ENCODE peak calls at places on chromosomes 12 and 14, in ten cellular contexts. F is neuronal stem cell; Q is suprapubic skin; S is lower lobe of right lung; D is astrocyte; N is OCI-LY7; I is ascending aorta; C is SK-N-SH; G is CD8-positive, alpha-beta memory T cell; U is colonic mucosa. B is an unnamed sample.

GRCh38 chr12:57896139-57896436 is 45.3 kb upstream of the ATP23 start:
- DNase-seq in F (no peak), Q (no peak), S (no peak), D (no peak), N (peak; percentile 47), I (no peak), C (no peak), G (peak; percentile 27), U (peak; percentile 31), B (peak; percentile 51)

GRCh38 chr12:47825239-47825639 is 5.5 kb upstream of the HDAC7 start:
- DNase-seq in F (no peak), Q (no peak), S (peak; percentile 78), D (no peak), N (no peak), I (peak; percentile 84), C (no peak), G (no peak), U (no peak), B (peak; percentile 15)

GRCh38 chr12:54546511-54546910 is 2.9 kb upstream of the PDE1B start:
- DNase-seq in F (no peak), Q (no peak), S (no peak), D (no peak), N (no peak), I (no peak), C (no peak), G (no peak), U (no peak), B (no peak)

GRCh38 chr14:100440207-100440631 is 117.1 kb downstream of the SLC25A47 start:
- DNase-seq in F (peak; percentile 56), Q (no peak), S (peak; percentile 84), D (peak; percentile 80), N (peak; percentile 32), I (no peak), C (peak; percentile 66), G (peak; percentile 38), U (peak; percentile 84), B (peak; percentile 78)

GRCh38 chr12:7678744-7679143 is 13.0 kb upstream of the APOBEC1 start:
- DNase-seq in F (no peak), Q (no peak), S (no peak), D (no peak), N (no peak), I (no peak), C (no peak), G (no peak), U (no peak), B (no peak)

GRCh38 chr12:15528666-15529065 is 206.4 kb downstream of the PTPRO start:
- DNase-seq in F (no peak), Q (no peak), S (no peak), D (no peak), N (no peak), I (no peak), C (no peak), G (no peak), U (no peak), B (no peak)

GRCh38 chr14:33592298-33592697 is 358.6 kb downstream of the EGLN3 start:
- DNase-seq in F (no peak), Q (no peak), S (no peak), D (peak; percentile 74), N (no peak), I (no peak), C (no peak), G (no peak), U (no peak), B (peak; percentile 16)

GRCh38 chr12:75975692-75976091 is 55.9 kb downstream of the PHLDA1 start:
- DNase-seq in F (no peak), Q (no peak), S (no peak), D (no peak), N (no peak), I (no peak), C (no peak), G (no peak), U (no peak), B (no peak)

GRCh38 chr12:3224530-3224903 is 147.3 kb downstream of the TSPAN9 start:
- DNase-seq in F (no peak), Q (no peak), S (no peak), D (no peak), N (no peak), I (no peak), C (peak; percentile 69), G (no peak), U (no peak), B (no peak)

GRCh38 chr12:110329710-110330109 is 48.7 kb downstream of the ATP2A2 start:
- DNase-seq in F (no peak), Q (no peak), S (no peak), D (no peak), N (no peak), I (no peak), C (no peak), G (no peak), U (no peak), B (no peak)

GRCh38 chr12:110333201-110333600 is 52.2 kb downstream of the ATP2A2 start:
- DNase-seq in F (no peak), Q (no peak), S (no peak), D (no peak), N (no peak), I (no peak), C (no peak), G (no peak), U (no peak), B (no peak)

GRCh38 chr12:110335481-110336045 is 54.5 kb downstream of the ATP2A2 start:
- DNase-seq in F (no peak), Q (no peak), S (no peak), D (no peak), N (no peak), I (peak; percentile 27), C (no peak), G (no peak), U (no peak), B (no peak)

GRCh38 chr12:110330544-110330943 is 49.5 kb downstream of the ATP2A2 start:
- DNase-seq in F (no peak), Q (no peak), S (no peak), D (peak; percentile 39), N (no peak), I (no peak), C (no peak), G (no peak), U (no peak), B (peak; percentile 60)

DNA sequence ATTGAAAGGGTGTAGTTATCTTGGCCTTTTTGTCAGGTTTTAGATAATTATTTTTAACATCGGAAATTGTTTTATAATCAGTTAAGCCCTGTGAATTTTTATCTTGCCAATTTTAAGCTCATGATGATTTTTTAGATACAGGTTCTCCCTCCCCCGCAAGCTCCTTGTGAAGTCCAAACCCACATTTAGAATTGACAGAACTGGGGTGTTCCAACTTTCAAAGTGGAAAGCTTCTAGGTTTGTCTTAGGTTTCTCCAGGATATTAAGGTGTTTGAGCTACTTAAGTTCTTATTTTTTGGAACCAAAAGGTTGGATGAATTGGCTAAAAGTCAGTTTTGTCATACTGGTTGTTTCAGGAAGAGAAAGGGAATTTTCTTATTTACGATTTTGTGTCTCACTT is 49.1 kb downstream of the ATP2A2 start:
- DNase-seq in F (no peak), Q (no peak), S (no peak), D (no peak), N (no peak), I (no peak), C (no peak), G (no peak), U (no peak), B (no peak)
- H3K36me3 ChIP-seq in F (peaks cover 98% of the 10 kb centered on the region), Q (peaks cover 84% of the 10 kb centered on the region), S (peaks cover 98% of the 10 kb centered on the region), D (peaks cover 73% of the 10 kb centered on the region), N (peaks cover 98% of the 10 kb centered on the region), I (peaks cover 76% of the 10 kb centered on the region), C (peaks cover 84% of the 10 kb centered on the region), G (peaks cover 58% of the 10 kb centered on the region), U (peaks cover 46% of the 10 kb centered on the region), B (peaks cover 94% of the 10 kb centered on the region)

DNA sequence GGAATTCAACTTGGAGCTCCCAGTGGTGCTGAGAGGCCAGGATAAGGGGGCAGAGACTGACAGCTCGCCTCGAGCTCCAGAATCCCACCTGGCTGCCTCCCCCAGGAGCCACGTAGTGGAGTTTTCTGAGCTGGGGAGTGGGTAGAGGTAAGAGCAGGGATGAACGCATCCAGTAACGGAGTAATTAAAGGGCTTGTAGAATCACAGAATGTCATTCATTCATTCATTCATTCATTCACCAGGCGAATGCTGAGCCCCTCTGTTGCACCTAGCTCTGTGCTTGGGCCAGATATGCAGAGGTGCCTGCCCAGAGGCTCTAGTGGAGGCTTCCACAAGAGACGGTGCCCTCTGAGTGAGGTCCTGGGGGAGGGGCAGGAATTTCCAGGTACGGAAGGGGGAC is 8.1 kb downstream of the FAM181A start:
- DNase-seq in F (no peak), Q (no peak), S (no peak), D (no peak), N (no peak), I (no peak), C (no peak), G (no peak), U (no peak), B (no peak)
- H3K36me3 ChIP-seq in F (peaks cover under 1% of the 10 kb centered on the region), Q (no peaks in the 10 kb centered on the region), S (no peaks in the 10 kb centered on the region), D (no peaks in the 10 kb centered on the region), N (peaks cover 43% of the 10 kb centered on the region), I (peaks cover 51% of the 10 kb centered on the region), C (no peaks in the 10 kb centered on the region), G (no peaks in the 10 kb centered on the region), U (no peaks in the 10 kb centered on the region), B (no peaks in the 10 kb centered on the region)

GRCh38 chr14:95096476-95096875 is 60.9 kb downstream of the DICER1 start:
- DNase-seq in F (no peak), Q (no peak), S (no peak), D (no peak), N (no peak), I (no peak), C (no peak), G (no peak), U (no peak), B (no peak)
- H3K36me3 ChIP-seq in F (peaks cover 72% of the 10 kb centered on the region), Q (peaks cover 54% of the 10 kb centered on the region), S (peaks cover 62% of the 10 kb centered on the region), D (peaks cover 12% of the 10 kb centered on the region), N (peaks cover 89% of the 10 kb centered on the region), I (peaks cover 16% of the 10 kb centered on the region), C (peaks cover 27% of the 10 kb centered on the region), G (peaks cover 26% of the 10 kb centered on the region), U (peaks cover 5% of the 10 kb centered on the region), B (peaks cover 50% of the 10 kb centered on the region)

GRCh38 chr14:99435327-99435726 is 45.3 kb downstream of the SETD3 start:
- DNase-seq in F (no peak), Q (no peak), S (no peak), D (no peak), N (no peak), I (no peak), C (no peak), G (no peak), U (no peak), B (no peak)
- H3K36me3 ChIP-seq in F (peaks cover 77% of the 10 kb centered on the region), Q (peaks cover 50% of the 10 kb centered on the region), S (peaks cover 24% of the 10 kb centered on the region), D (peaks cover 3% of the 10 kb centered on the region), N (peaks cover 51% of the 10 kb centered on the region), I (peaks cover 16% of the 10 kb centered on the region), C (peaks cover 3% of the 10 kb centered on the region), G (peaks cover 4% of the 10 kb centered on the region), U (no peaks in the 10 kb centered on the region), B (peaks cover 39% of the 10 kb centered on the region)